ENCODE peak calls at places on chromosomes 13 and 19, in seven cellular contexts. Y, Z, E, S, L, W and B are unnamed samples.

GRCh38 chr19:21264416-21264815 is 64.8 kb downstream of the ZNF708 start:
- ATAC-seq in Y (no peak), Z (no peak), E (no peak), S (no peak), L (no peak), W (no peak), B (no peak)

GRCh38 chr13:44107357-44108121 is 227.8 kb downstream of the LACC1 start:
- ATAC-seq in Y (peak), Z (no peak), E (peak), S (no peak), L (no peak), W (no peak), B (no peak)

GRCh38 chr13:50519866-50520265 is 323.6 kb downstream of the DLEU7 start:
- ATAC-seq in Y (peak), Z (no peak), E (no peak), S (no peak), L (no peak), W (peak), B (no peak)

GRCh38 chr19:50632151-50632835 is 7.4 kb downstream of the SYT3 start:
- ATAC-seq in Y (no peak), Z (no peak), E (no peak), S (no peak), L (no peak), W (no peak), B (no peak)

GRCh38 chr13:111893071-111893606 is 173.8 kb upstream of the SOX1 start:
- ATAC-seq in Y (peak), Z (no peak), E (no peak), S (no peak), L (no peak), W (no peak), B (no peak)

GRCh38 chr19:45973564-45974338 is at the start of gene NOVA2:
- ATAC-seq in Y (peak), Z (peak), E (peak), S (no peak), L (peak), W (peak), B (no peak)

GRCh38 chr13:49586717-49587116 is 1.4 kb upstream of the RCBTB1 start:
- ATAC-seq in Y (no peak), Z (no peak), E (no peak), S (no peak), L (no peak), W (no peak), B (no peak)

GRCh38 chr19:5934779-5935472 is 20.9 kb downstream of the CAPS start:
- ATAC-seq in Y (peak), Z (peak), E (no peak), S (no peak), L (no peak), W (peak), B (no peak)

GRCh38 chr13:40878823-40879222 is 89.4 kb downstream of the SLC25A15 start:
- ATAC-seq in Y (peak), Z (no peak), E (no peak), S (no peak), L (no peak), W (peak), B (no peak)

GRCh38 chr13:32824061-32824460 is 192.2 kb upstream of the KL start:
- ATAC-seq in Y (no peak), Z (peak), E (no peak), S (no peak), L (no peak), W (no peak), B (no peak)

GRCh38 chr19:33577947-33578346 is 43.8 kb upstream of the CHST8 start:
- ATAC-seq in Y (no peak), Z (no peak), E (no peak), S (no peak), L (no peak), W (no peak), B (no peak)

GRCh38 chr13:46684287-46685001 is 112.5 kb downstream of the ESD start:
- ATAC-seq in Y (peak), Z (peak), E (no peak), S (no peak), L (no peak), W (no peak), B (no peak)

GRCh38 chr19:41859213-41859617 is 840 bp upstream of the RPS19 start:
- ATAC-seq in Y (no peak), Z (no peak), E (no peak), S (no peak), L (no peak), W (no peak), B (no peak)

GRCh38 chr19:49556412-49557398 is 23.7 kb downstream of the NOSIP start:
- ATAC-seq in Y (no peak), Z (no peak), E (no peak), S (peak), L (peak), W (no peak), B (no peak)